ENCODE peak calls at places on chromosomes 13 and 19, in ten cellular contexts. Z is right lobe of liver; O is heart right ventricle; U is psoas muscle; L is CD4-positive, alpha-beta T cell; T is left ventricle myocardium inferior; K is cardiac muscle cell; J is IMR-90; D is H9; P is hepatocyte. E is an unnamed sample. For H3K27me3, the result is how much of the 10 kb centered on the place peaks cover.

GRCh38 chr13:48353590-48353989 is 50.0 kb downstream of the RB1 start:
- DNase-seq in K (no peak), L (no peak), U (no peak), O (no peak), P (no peak), T (no peak), J (no peak), D (no peak), Z (no peak), E (no peak)

GRCh38 chr13:66483712-66484111 is 746.4 kb downstream of the PCDH9 start:
- DNase-seq in T (no peak), K (no peak), P (no peak), J (no peak), O (no peak), D (no peak), Z (no peak), U (no peak), L (no peak), E (no peak)

GRCh38 chr19:28643284-28643683 is 569.7 kb downstream of the UQCRFS1 start:
- DNase-seq in T (no peak), J (no peak), P (no peak), U (no peak), Z (no peak), L (no peak), K (no peak), O (no peak), D (no peak), E (no peak)

GRCh38 chr19:343941-344624 is 513 bp downstream of the MIER2 start:
- DNase-seq in J (no peak), D (no peak), U (peak), Z (no peak), L (peak), O (no peak), P (peak), T (no peak), K (peak), E (peak)

GRCh38 chr13:41299316-41300094 is 11.6 kb upstream of the NAA16 start:
- DNase-seq in L (no peak), P (no peak), K (no peak), D (no peak), T (no peak), Z (no peak), J (no peak), U (no peak), O (no peak), E (no peak)

GRCh38 chr19:590750-591098 is 1.0 kb downstream of the HCN2 start:
- DNase-seq in L (no peak), U (no peak), T (no peak), P (no peak), O (no peak), J (no peak), Z (no peak), D (no peak), K (no peak), E (no peak)

GRCh38 chr13:23865065-23865464 is 24.1 kb downstream of the MIPEP start:
- DNase-seq in J (peak), D (no peak), O (no peak), K (no peak), P (no peak), L (no peak), T (no peak), U (no peak), Z (no peak), E (no peak)

GRCh38 chr19:50050406-50051223 is 24.8 kb downstream of the ZNF473 start:
- DNase-seq in K (peak), J (peak), T (peak), O (peak), L (peak), P (peak), Z (peak), D (no peak), U (peak), E (peak)

GRCh38 chr13:109412232-109412935 is 374.0 kb downstream of the IRS2 start:
- DNase-seq in T (peak), P (peak), U (peak), L (no peak), Z (peak), J (peak), O (peak), K (peak), D (peak), E (peak)

GRCh38 chr13:42696191-42696590 is 85.2 kb upstream of the FAM216B start:
- DNase-seq in D (no peak), O (no peak), L (no peak), T (no peak), U (no peak), K (no peak), P (peak), J (peak), Z (no peak), E (no peak)

GRCh38 chr13:49308104-49308875 is 60.6 kb downstream of the CDADC1 start:
- DNase-seq in Z (no peak), J (peak), D (no peak), T (peak), K (no peak), O (peak), U (peak), P (peak), L (no peak), E (peak)

GRCh38 chr13:31009166-31009565 is 76.7 kb downstream of the TEX26 start:
- DNase-seq in U (no peak), O (no peak), J (no peak), D (no peak), K (no peak), Z (no peak), P (no peak), T (no peak), L (no peak), E (no peak)

GRCh38 chr13:94641432-94641941 is 39.8 kb downstream of the GPR180 start:
- DNase-seq in O (no peak), J (peak), Z (no peak), D (no peak), P (peak), L (no peak), T (no peak), U (no peak), K (no peak), E (no peak)

GRCh38 chr19:24000656-24001055 is 86.0 kb downstream of the ZNF726 start:
- DNase-seq in D (no peak), O (no peak), P (no peak), K (no peak), T (no peak), Z (no peak), U (no peak), J (no peak), L (no peak), E (no peak)

GRCh38 chr19:14375055-14375581 is 6.1 kb upstream of the ADGRE5 start:
- DNase-seq in D (no peak), Z (peak), O (peak), L (no peak), P (no peak), K (no peak), T (peak), U (peak), J (no peak), E (no peak)

GRCh38 chr13:52991344-52992020 is 37.1 kb upstream of the OLFM4 start:
- DNase-seq in J (no peak), L (no peak), K (no peak), O (no peak), T (no peak), D (no peak), Z (no peak), U (no peak), P (no peak), E (no peak)

DNA sequence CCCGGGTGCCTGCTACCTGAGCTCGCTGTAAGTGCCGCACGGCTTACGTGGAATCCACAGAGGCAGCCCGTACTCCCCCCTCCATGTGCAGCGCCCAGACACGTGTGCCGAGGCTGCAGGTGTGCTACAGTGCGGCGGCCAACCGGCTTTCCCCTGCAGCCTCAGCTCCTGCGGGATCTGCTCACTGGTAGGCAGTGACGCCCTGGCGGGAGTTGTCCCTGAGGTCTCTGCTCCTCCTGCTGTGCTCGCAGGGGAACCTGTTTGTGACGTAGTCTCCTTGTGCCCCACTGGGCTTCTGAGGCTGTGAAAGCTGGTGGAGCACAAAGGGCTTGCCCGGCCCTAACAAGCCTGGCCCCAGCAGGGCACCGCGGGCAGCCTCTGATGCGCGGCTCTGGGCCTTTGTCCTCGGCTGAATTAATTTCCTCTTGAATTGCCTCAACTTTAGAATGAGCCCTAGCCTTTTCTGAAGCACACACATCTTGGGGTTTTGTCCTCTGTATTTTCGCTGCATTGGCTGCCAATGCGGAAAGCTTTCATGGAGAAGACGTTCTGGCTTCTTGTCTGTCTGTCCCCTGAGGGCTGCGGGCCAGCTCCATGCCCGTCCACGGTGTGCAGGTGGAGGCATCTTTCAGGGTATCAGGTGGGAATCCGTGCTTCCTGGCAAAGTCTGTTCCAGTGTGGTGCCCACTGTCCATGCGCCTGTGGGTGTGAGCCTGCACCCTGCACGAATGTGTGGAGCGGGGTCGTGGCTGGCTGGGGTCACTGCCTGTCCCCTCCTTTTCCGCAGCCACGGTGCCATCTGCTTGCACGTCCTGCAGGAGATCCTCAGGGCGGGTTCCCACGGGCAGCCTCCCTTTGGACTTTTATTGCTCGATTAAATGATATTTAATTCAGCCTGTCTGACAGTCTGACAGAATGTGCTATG is 77.3 kb upstream of the MCF2L start:
- DNase-seq in L (no peak), J (no peak), P (peak), U (no peak), Z (peak), O (no peak), T (no peak), D (peak), K (no peak), E (no peak)
- H3K27me3 ChIP-seq in L (under half), J (half or more), P (under half), U (half or more), Z (under half), O (half or more), T (half or more), D (under half), K (under half), E (under half)

GRCh38 chr13:28375250-28375930 is 119.5 kb downstream of the FLT1 start:
- DNase-seq in O (no peak), U (no peak), T (no peak), P (no peak), L (no peak), J (no peak), K (peak), D (no peak), Z (no peak), E (no peak)

GRCh38 chr13:28380319-28380718 is 114.6 kb downstream of the FLT1 start:
- DNase-seq in Z (no peak), J (no peak), U (no peak), T (no peak), P (no peak), O (no peak), D (no peak), L (no peak), K (no peak), E (no peak)

GRCh38 chr13:28379371-28380083 is 115.4 kb downstream of the FLT1 start:
- DNase-seq in T (no peak), U (no peak), K (no peak), O (no peak), L (no peak), D (no peak), Z (no peak), J (no peak), P (no peak), E (no peak)

GRCh38 chr13:28373803-28374202 is 121.1 kb downstream of the FLT1 start:
- DNase-seq in O (no peak), Z (no peak), L (no peak), K (no peak), J (no peak), P (no peak), D (no peak), U (no peak), T (no peak), E (no peak)

GRCh38 chr13:28376604-28377003 is 118.3 kb downstream of the FLT1 start:
- DNase-seq in Z (no peak), K (peak), D (no peak), U (no peak), J (no peak), T (no peak), P (no peak), O (no peak), L (no peak), E (no peak)
- TF ChIP-seq CTCF in Z (no peak), K (no peak), D (peak), U (no peak), J (no peak), T (peak), P (no peak), O (no peak), L (no peak), E (no peak)

GRCh38 chr19:54364775-54365257 is at the start of gene LAIR1:
- DNase-seq in T (no peak), Z (no peak), J (no peak), L (peak), K (no peak), D (no peak), P (no peak), U (peak), O (no peak), E (no peak)

GRCh38 chr19:54366811-54367210 is 2.1 kb upstream of the LAIR1 start:
- DNase-seq in Z (no peak), K (no peak), J (no peak), L (no peak), P (no peak), U (no peak), T (no peak), O (no peak), D (no peak), E (no peak)

GRCh38 chr19:54373781-54374266 is 9.1 kb upstream of the LAIR1 start:
- DNase-seq in O (peak), D (no peak), U (no peak), K (no peak), T (no peak), L (no peak), Z (no peak), J (no peak), P (no peak), E (no peak)

GRCh38 chr19:54369082-54369691 is 4.5 kb upstream of the LAIR1 start:
- DNase-seq in J (no peak), U (no peak), O (no peak), L (no peak), K (no peak), D (no peak), P (no peak), T (no peak), Z (no peak), E (no peak)
- H3K27ac ChIP-seq in J (no peak), U (no peak), O (no peak), L (peak), K (no peak), D (no peak), P (no peak), T (no peak), Z (no peak), E (no peak)

DNA sequence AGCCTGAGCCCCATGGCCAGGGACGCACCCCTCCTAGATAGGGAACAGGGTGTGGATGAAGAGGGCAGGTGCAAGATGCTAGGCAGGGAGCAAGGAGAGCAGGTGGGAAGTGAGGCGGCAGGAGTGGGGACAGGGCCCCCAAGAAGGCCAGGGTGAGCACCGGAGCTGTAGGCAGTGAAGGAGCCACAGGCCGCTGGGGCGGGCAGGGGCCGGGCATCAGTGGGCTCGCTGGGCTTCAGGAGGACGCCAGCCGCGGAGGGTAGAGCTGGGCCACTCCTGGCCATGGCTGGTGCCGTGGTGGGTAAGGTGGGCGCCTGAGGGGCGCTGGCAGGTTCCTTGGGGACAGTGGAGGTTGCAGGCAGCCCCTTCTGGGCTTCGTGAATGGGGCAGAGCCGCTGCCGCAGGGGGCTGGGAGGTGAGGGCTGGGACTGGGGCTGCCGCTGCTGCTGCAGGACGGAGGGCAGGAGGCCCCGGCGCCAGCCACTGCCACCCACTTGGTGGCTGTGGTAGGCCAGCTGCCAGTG is 2.2 kb downstream of the NKPD1 start:
- DNase-seq in P (no peak), U (no peak), K (no peak), J (no peak), Z (no peak), O (no peak), T (no peak), L (no peak), D (no peak), E (no peak)
- H3K27me3 ChIP-seq in P (under half), U (under half), K (under half), J (under half), Z (under half), O (half or more), T (half or more), L (under half), D (under half), E (under half)

GRCh38 chr19:5480427-5480836 is 25.2 kb downstream of the ZNRF4 start:
- DNase-seq in O (no peak), T (no peak), P (no peak), K (peak), L (peak), J (no peak), Z (no peak), U (peak), D (peak), E (no peak)
- TF ChIP-seq CTCF in O (peak), T (peak), P (peak), K (peak), L (peak), J (peak), Z (peak), U (peak), D (peak), E (no peak)

E was measured in dorsolateral prefrontal cortex.